ENCODE peak calls at places on chromosomes 3 and 15, in eight cellular contexts. V is psoas muscle, Q is omental fat pad, Z is WTC11, T is body of pancreas, L is mesothelial cell of epicardium, J is IMR-90, F is ELR. I is an unnamed sample.
A peak's percentile ranks its signal among the peaks of the same experiment; 100 is the strongest.

GRCh38 chr15:58546635-58547627 is 115.1 kb downstream of the LIPC start:
- DNase-seq in Q (no peak), L (no peak), F (peak; percentile 95), J (peak; percentile 91), T (peak; percentile 66), V (peak; percentile 80), Z (no peak), I (peak; percentile 56)

GRCh38 chr15:52523192-52523591 is 5.5 kb downstream of the MYO5A start:
- DNase-seq in V (no peak), F (peak; percentile 76), Q (no peak), J (peak; percentile 93), L (no peak), T (no peak), Z (no peak), I (no peak)

GRCh38 chr3:191327526-191327925 is 1.7 kb upstream of the CCDC50 start:
- DNase-seq in Q (no peak), Z (no peak), F (no peak), V (no peak), L (no peak), J (no peak), T (no peak), I (no peak)

GRCh38 chr15:62565620-62566019 is 400.5 kb upstream of the C2CD4B start:
- DNase-seq in F (no peak), J (no peak), V (no peak), Q (no peak), T (no peak), L (no peak), Z (no peak), I (no peak)

GRCh38 chr3:116848402-116848801 is 138.8 kb downstream of the TUSC7 start:
- DNase-seq in J (no peak), L (no peak), F (no peak), V (no peak), T (no peak), Z (no peak), Q (no peak), I (no peak)

GRCh38 chr15:88375234-88375926 is 91.8 kb downstream of the MRPL46 start:
- DNase-seq in T (no peak), Z (no peak), J (peak; percentile 74), Q (no peak), V (no peak), F (peak; percentile 71), L (peak; percentile 20), I (no peak)

GRCh38 chr15:25930931-25931330 is 67.8 kb upstream of the ATP10A start:
- DNase-seq in F (no peak), J (no peak), V (no peak), T (no peak), L (no peak), Z (no peak), Q (no peak), I (no peak)

GRCh38 chr15:31332681-31333071 is 6.0 kb downstream of the KLF13 start:
- DNase-seq in J (no peak), V (no peak), Z (no peak), Q (no peak), F (no peak), T (no peak), L (no peak), I (no peak)

GRCh38 chr3:16504692-16505091 is 8.8 kb downstream of the RFTN1 start:
- DNase-seq in V (no peak), J (no peak), Z (no peak), Q (no peak), L (no peak), T (no peak), F (no peak), I (no peak)

GRCh38 chr15:45129651-45130129 is at the start of the genes DUOX1 and DUOXA1:
- DNase-seq in L (no peak), J (no peak), T (no peak), V (peak; percentile 66), Z (peak; percentile 69), Q (no peak), F (no peak), I (peak; percentile 57)

GRCh38 chr3:33061782-33062181 is 35.2 kb downstream of the GLB1 start:
- DNase-seq in T (no peak), F (peak; percentile 65), J (peak; percentile 83), V (no peak), L (no peak), Q (no peak), Z (no peak), I (no peak)

GRCh38 chr3:116112686-116113085 is 332.6 kb downstream of the LSAMP start:
- DNase-seq in J (peak; percentile 42), T (no peak), L (no peak), Z (no peak), F (no peak), V (no peak), Q (no peak), I (no peak)

GRCh38 chr3:134348524-134348923 is 25.7 kb downstream of the AMOTL2 start:
- DNase-seq in L (no peak), V (peak; percentile 91), Q (no peak), F (peak; percentile 92), J (peak; percentile 80), T (peak; percentile 63), Z (peak; percentile 5), I (no peak)

GRCh38 chr3:148789156-148789555 is 38.5 kb upstream of the CPB1 start:
- DNase-seq in T (peak; percentile 9), Z (no peak), L (no peak), Q (no peak), F (peak; percentile 60), J (no peak), V (no peak), I (no peak)

GRCh38 chr15:59166601-59167265 is 39.9 kb upstream of the LDHAL6B start:
- DNase-seq in F (no peak), Q (no peak), J (no peak), T (no peak), Z (no peak), V (no peak), L (no peak), I (no peak)

GRCh38 chr3:79517766-79518413 is 249.9 kb downstream of the ROBO1 start:
- DNase-seq in Q (no peak), V (no peak), F (peak; percentile 52), L (no peak), Z (peak; percentile 32), T (no peak), J (peak; percentile 39), I (no peak)

GRCh38 chr3:87077354-87077753 is 86.4 kb upstream of the VGLL3 start:
- DNase-seq in Q (no peak), T (no peak), F (peak; percentile 33), L (no peak), V (no peak), Z (no peak), J (no peak), I (no peak)

GRCh38 chr15:33093234-33093633 is 101.3 kb downstream of the FMN1 start:
- DNase-seq in Q (no peak), T (no peak), V (no peak), L (no peak), Z (no peak), J (no peak), F (no peak), I (no peak)

GRCh38 chr3:39644176-39644575 is 165.2 kb upstream of the MYRIP start:
- DNase-seq in L (no peak), Q (no peak), Z (no peak), V (no peak), F (peak; percentile 67), J (peak; percentile 81), T (no peak), I (no peak)